ENCODE peak calls at places on chromosomes 4 and X, in seven cellular contexts. F is astrocyte, E is mesendoderm, M is GM23338, Z is K562, I is Karpas-422, G is PC-3. X is an unnamed sample. For H3K36me3, the result is how much of the 10 kb centered on the place peaks cover.

GRCh38 chr4:163332526-163333405 is at the start of gene NPY1R:
- DNase-seq in F (peak), E (peak), M (peak), Z (peak), I (peak), G (peak), X (peak)

GRCh38 chr4:40831462-40831861 is 81.7 kb downstream of the NSUN7 start:
- DNase-seq in F (no peak), E (no peak), M (no peak), Z (no peak), I (no peak), G (no peak), X (no peak)

GRCh38 chrX:69024931-69025330 is 140.3 kb downstream of the PJA1 start:
- DNase-seq in F (peak), E (peak), M (peak), Z (no peak), I (no peak), G (peak), X (no peak)

GRCh38 chr4:103076777-103077347 is 301 bp upstream of the SLC9B2 start:
- DNase-seq in F (no peak), E (no peak), M (peak), Z (no peak), I (peak), G (no peak), X (peak)

GRCh38 chr4:112523008-112523440 is 7.0 kb upstream of the NEUROG2 start:
- DNase-seq in F (peak), E (peak), M (peak), Z (peak), I (peak), G (no peak), X (peak)

GRCh38 chr4:168842186-168842585 is 167.9 kb downstream of the CBR4 start:
- DNase-seq in F (no peak), E (no peak), M (no peak), Z (no peak), I (no peak), G (no peak), X (no peak)

GRCh38 chr4:41079871-41080565 is 134.3 kb downstream of the APBB2 start:
- DNase-seq in F (no peak), E (no peak), M (no peak), Z (no peak), I (no peak), G (no peak), X (no peak)

GRCh38 chr4:688695-689497 is at the start of gene SLC49A3:
- DNase-seq in F (no peak), E (peak), M (peak), Z (no peak), I (no peak), G (no peak), X (no peak)

GRCh38 chr4:26953770-26954423 is 93.3 kb downstream of the STIM2 start:
- DNase-seq in F (no peak), E (no peak), M (no peak), Z (no peak), I (no peak), G (no peak), X (no peak)

GRCh38 chr4:94063084-94063483 is 144.6 kb upstream of the SMARCAD1 start:
- DNase-seq in F (no peak), E (no peak), M (no peak), Z (no peak), I (no peak), G (no peak), X (no peak)

GRCh38 chr4:112325522-112325921 is 28.4 kb downstream of the ALPK1 start:
- DNase-seq in F (no peak), E (no peak), M (no peak), Z (no peak), I (no peak), G (no peak), X (no peak)

GRCh38 chr4:60042941-60043340 is 1157.2 kb upstream of the ADGRL3 start:
- DNase-seq in F (no peak), E (peak), M (no peak), Z (no peak), I (no peak), G (peak), X (no peak)

GRCh38 chrX:124346064-124346876 is at the start of gene SH2D1A:
- DNase-seq in F (no peak), E (no peak), M (no peak), Z (no peak), I (no peak), G (no peak), X (peak)

GRCh38 chr4:76315267-76315918 is 8.9 kb downstream of the STBD1 start:
- DNase-seq in F (no peak), E (no peak), M (no peak), Z (no peak), I (no peak), G (no peak), X (no peak)

GRCh38 chrX:69014200-69014599 is 151.1 kb downstream of the PJA1 start:
- DNase-seq in F (peak), E (no peak), M (no peak), Z (no peak), I (no peak), G (no peak), X (no peak)

GRCh38 chr4:85780664-85781063 is 305.7 kb downstream of the ARHGAP24 start:
- DNase-seq in F (peak), E (no peak), M (no peak), Z (no peak), I (peak), G (no peak), X (peak)

GRCh38 chrX:12947545-12948235 is 27.2 kb upstream of the TMSB4X start:
- DNase-seq in F (no peak), E (no peak), M (no peak), Z (no peak), I (no peak), G (no peak), X (no peak)

GRCh38 chr4:152485726-152486276 is 50.1 kb downstream of the FBXW7 start:
- DNase-seq in F (peak), E (no peak), M (no peak), Z (no peak), I (no peak), G (peak), X (no peak)

GRCh38 chr4:14269824-14270223 is 642.3 kb upstream of the BOD1L1 start:
- DNase-seq in F (no peak), E (no peak), M (no peak), Z (no peak), I (no peak), G (no peak), X (no peak)

GRCh38 chrX:77014655-77015377 is 432.4 kb upstream of the FGF16 start:
- DNase-seq in F (no peak), E (peak), M (peak), Z (no peak), I (peak), G (no peak), X (peak)

GRCh38 chr4:138562544-138562961 is 320.4 kb upstream of the SLC7A11 start:
- DNase-seq in F (peak), E (no peak), M (no peak), Z (no peak), I (no peak), G (peak), X (no peak)

GRCh38 chr4:22897520-22898108 is 204.9 kb downstream of the GBA3 start:
- DNase-seq in F (peak), E (peak), M (peak), Z (peak), I (peak), G (peak), X (peak)

GRCh38 chrX:68895339-68896250 is 66.8 kb downstream of the EFNB1 start:
- DNase-seq in F (peak), E (peak), M (no peak), Z (peak), I (no peak), G (peak), X (no peak)

GRCh38 chrX:38807873-38808272 is 6.6 kb downstream of the MID1IP1 start:
- DNase-seq in F (no peak), E (peak), M (peak), Z (no peak), I (no peak), G (no peak), X (peak)

GRCh38 chr4:67565284-67565683 is 6.8 kb downstream of the STAP1 start:
- DNase-seq in F (peak), E (no peak), M (no peak), Z (no peak), I (no peak), G (no peak), X (no peak)

GRCh38 chrX:18348047-18348446 is 6.4 kb downstream of the SCML2 start:
- DNase-seq in F (peak), E (peak), M (no peak), Z (no peak), I (no peak), G (peak), X (no peak)

GRCh38 chr4:101471201-101471600 is 123.9 kb upstream of the PPP3CA start:
- DNase-seq in F (peak), E (no peak), M (no peak), Z (no peak), I (no peak), G (no peak), X (no peak)

GRCh38 chrX:25180242-25180641 is 164.5 kb upstream of the ARX start:
- DNase-seq in F (no peak), E (no peak), M (no peak), Z (no peak), I (no peak), G (no peak), X (no peak)
- H3K4me2 ChIP-seq in F (no peak), E (no peak), M (no peak), Z (no peak), I (no peak), G (no peak), X (no peak)

GRCh38 chr4:10114607-10115006 is 2.0 kb downstream of the WDR1 start:
- DNase-seq in F (no peak), E (no peak), M (no peak), Z (no peak), I (no peak), G (no peak), X (no peak)

GRCh38 chr4:10115271-10115656 is 1.3 kb downstream of the WDR1 start:
- DNase-seq in F (no peak), E (no peak), M (no peak), Z (no peak), I (no peak), G (peak), X (no peak)

GRCh38 chr4:10117424-10118354 is 1.1 kb upstream of the WDR1 start:
- DNase-seq in F (no peak), E (no peak), M (peak), Z (no peak), I (peak), G (no peak), X (peak)

GRCh38 chr4:10116625-10117423 is at the start of gene WDR1:
- DNase-seq in F (peak), E (peak), M (peak), Z (peak), I (peak), G (peak), X (peak)

GRCh38 chr4:10115657-10116624 is 658 bp downstream of the WDR1 start:
- DNase-seq in F (no peak), E (peak), M (peak), Z (peak), I (peak), G (peak), X (peak)
- H3K36me3 ChIP-seq in F (under half), E (under half), M (under half), Z (under half), I (under half), G (under half), X (under half)

DNA sequence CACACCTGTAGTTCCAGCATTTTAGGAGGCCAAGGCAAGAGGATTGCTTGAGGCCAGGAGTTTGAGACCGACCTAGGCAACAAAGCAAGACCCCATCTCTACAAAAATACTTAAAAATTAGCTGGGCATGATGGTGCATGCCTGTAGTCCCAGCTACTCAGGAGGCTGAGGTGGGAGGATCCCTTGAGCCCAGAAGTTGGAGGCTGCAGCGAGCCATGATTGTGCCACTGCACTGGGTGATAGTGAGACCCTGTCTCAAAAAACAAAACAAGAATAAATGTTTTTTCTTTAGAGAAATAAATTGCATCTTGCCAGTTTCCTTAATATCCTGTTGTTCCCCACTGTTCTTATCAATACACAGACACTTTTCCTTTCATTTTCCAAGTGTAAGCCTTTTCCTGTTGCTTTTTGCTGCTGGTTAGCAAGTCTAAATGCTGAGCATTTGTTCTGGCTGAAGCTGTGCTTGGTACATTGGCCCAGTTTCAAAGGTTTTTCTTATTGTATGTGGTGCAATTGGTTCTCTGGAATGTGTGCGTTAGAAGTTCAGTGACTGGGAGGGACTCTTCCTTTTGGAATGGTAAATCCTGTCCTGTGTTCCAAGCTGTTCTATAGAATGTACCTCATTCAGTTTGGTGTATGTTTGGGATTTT is 98.2 kb downstream of the AFF1 start:
- DNase-seq in F (peak), E (no peak), M (no peak), Z (no peak), I (no peak), G (peak), X (no peak)
- H3K4me2 ChIP-seq in F (peak), E (no peak), M (peak), Z (no peak), I (no peak), G (no peak), X (no peak)

GRCh38 chr4:78379991-78380739 is 171.4 kb upstream of the ANXA3 start:
- DNase-seq in F (peak), E (no peak), M (no peak), Z (no peak), I (no peak), G (no peak), X (no peak)
- H3K36me3 ChIP-seq in F (under half), E (under half), M (under half), Z (under half), I (under half), G (under half), X (under half)

GRCh38 chr4:56863441-56864129 is 42.1 kb upstream of the SPINK2 start:
- DNase-seq in F (peak), E (no peak), M (no peak), Z (no peak), I (no peak), G (no peak), X (no peak)
- H3K4me2 ChIP-seq in F (no peak), E (no peak), M (no peak), Z (no peak), I (no peak), G (no peak), X (no peak)

GRCh38 chr4:38764292-38764691 is 18.5 kb downstream of the TLR10 start:
- DNase-seq in F (no peak), E (no peak), M (no peak), Z (no peak), I (peak), G (no peak), X (no peak)

GRCh38 chr4:38769441-38770210 is 13.2 kb downstream of the TLR10 start:
- DNase-seq in F (no peak), E (no peak), M (no peak), Z (no peak), I (no peak), G (no peak), X (no peak)

GRCh38 chr4:38768968-38769394 is 13.8 kb downstream of the TLR10 start:
- DNase-seq in F (peak), E (no peak), M (no peak), Z (no peak), I (peak), G (no peak), X (no peak)

GRCh38 chr4:38762560-38762959 is 20.2 kb downstream of the TLR10 start:
- DNase-seq in F (no peak), E (no peak), M (no peak), Z (no peak), I (peak), G (no peak), X (peak)

GRCh38 chr4:38765391-38765790 is 17.4 kb downstream of the TLR10 start:
- DNase-seq in F (peak), E (no peak), M (no peak), Z (no peak), I (no peak), G (peak), X (no peak)
- H3K36me3 ChIP-seq in F (under half), E (under half), M (under half), Z (under half), I (under half), G (under half), X (under half)

GRCh38 chr4:119579823-119580222 is 48.8 kb downstream of the PDE5A start:
- DNase-seq in F (no peak), E (no peak), M (no peak), Z (no peak), I (no peak), G (no peak), X (no peak)
- H3K4me2 ChIP-seq in F (no peak), E (no peak), M (no peak), Z (no peak), I (no peak), G (no peak), X (no peak)

GRCh38 chrX:72269671-72270251 is 7.3 kb downstream of the RPS4X start:
- DNase-seq in F (peak), E (no peak), M (no peak), Z (no peak), I (no peak), G (peak), X (no peak)

GRCh38 chrX:72270316-72270866 is 6.7 kb downstream of the RPS4X start:
- DNase-seq in F (no peak), E (no peak), M (no peak), Z (no peak), I (no peak), G (peak), X (no peak)

GRCh38 chrX:72271091-72271490 is 6.0 kb downstream of the RPS4X start:
- DNase-seq in F (no peak), E (no peak), M (no peak), Z (no peak), I (no peak), G (no peak), X (no peak)

GRCh38 chrX:72271812-72272211 is 5.2 kb downstream of the RPS4X start:
- DNase-seq in F (no peak), E (no peak), M (no peak), Z (no peak), I (no peak), G (no peak), X (no peak)

DNA sequence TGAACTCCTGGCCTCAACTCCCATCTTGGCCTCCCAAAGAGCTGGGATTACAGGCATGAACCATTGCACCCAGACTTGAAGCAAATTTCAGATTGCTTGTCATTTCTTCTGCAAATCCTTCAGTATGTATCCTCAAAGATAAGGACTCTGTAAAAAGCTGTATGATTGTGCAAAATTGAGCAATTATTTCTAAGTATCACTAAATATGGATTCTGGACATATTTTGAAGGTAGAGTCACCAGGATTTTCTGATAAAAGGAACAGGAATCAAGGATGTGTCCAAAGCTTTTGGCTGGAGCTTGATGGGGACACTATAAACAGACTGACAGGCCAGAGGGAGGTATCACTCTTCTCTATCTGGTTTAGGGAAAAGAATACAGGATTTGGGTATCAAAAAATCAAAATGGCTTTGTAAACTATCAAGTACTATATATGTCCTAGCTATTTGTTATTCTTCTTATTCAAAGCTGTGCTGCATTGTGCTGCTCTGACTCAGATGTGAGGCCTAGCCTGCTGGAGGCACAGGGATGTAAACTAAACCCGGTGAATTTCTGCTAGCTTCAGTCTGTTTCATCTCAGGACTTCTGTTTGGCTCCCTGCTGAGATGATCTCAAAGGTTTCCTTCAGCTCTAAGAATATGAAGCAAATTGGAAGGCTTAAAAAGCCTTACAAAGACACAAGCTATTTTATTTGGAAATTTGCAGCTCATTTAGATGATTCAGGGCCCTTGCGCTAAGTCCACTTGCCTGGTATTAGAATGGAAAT is 8.3 kb downstream of the RPS4X start:
- DNase-seq in F (peak), E (no peak), M (no peak), Z (no peak), I (no peak), G (no peak), X (no peak)
- H3K36me3 ChIP-seq in F (under half), E (under half), M (under half), Z (half or more), I (under half), G (half or more), X (half or more)

DNA sequence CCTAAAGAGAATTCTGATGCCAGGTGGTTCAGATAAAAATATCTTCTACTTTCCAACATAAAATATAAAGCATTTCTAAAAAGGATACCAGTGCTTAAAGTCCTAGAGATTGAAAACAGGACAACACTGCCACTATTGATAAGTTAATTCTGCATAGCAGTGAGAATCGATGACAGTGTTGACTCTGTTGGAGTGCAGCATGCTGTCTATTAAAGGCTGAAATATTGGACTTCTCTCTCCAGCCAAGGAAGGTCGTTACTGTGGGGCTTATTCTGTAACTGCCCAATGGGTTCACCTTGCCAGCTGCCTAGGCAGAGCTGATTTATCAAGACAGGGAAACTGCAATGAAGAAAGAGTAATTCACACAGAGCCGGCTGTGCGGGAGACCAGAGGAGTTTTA is 37.7 kb upstream of the PGM2 start:
- DNase-seq in F (no peak), E (no peak), M (no peak), Z (no peak), I (no peak), G (no peak), X (no peak)
- H3K4me2 ChIP-seq in F (no peak), E (no peak), M (no peak), Z (no peak), I (no peak), G (no peak), X (no peak)

GRCh38 chr4:1836650-1837049 is 19.3 kb downstream of the LETM1 start:
- DNase-seq in F (no peak), E (no peak), M (no peak), Z (no peak), I (no peak), G (no peak), X (no peak)
- H3K36me3 ChIP-seq in F (under half), E (under half), M (under half), Z (half or more), I (under half), G (under half), X (half or more)

X was measured in OCI-LY7.